ENCODE peak calls at places on chromosome 1, in six cellular contexts. Y, E, W, Q, I and G are unnamed samples.

GRCh38 chr1:1359316-1359667 is 937 bp upstream of the MXRA8 start:
- DNase-seq in I (peak), Y (no peak), Q (no peak), W (no peak), E (peak), G (no peak)

GRCh38 chr1:25706146-25707089 is 89.8 kb downstream of the MAN1C1 start:
- DNase-seq in E (no peak), Q (no peak), W (no peak), Y (no peak), I (no peak), G (no peak)

GRCh38 chr1:214446772-214447556 is 104.4 kb downstream of the PTPN14 start:
- DNase-seq in Q (peak), W (no peak), I (peak), E (peak), Y (peak), G (peak)

GRCh38 chr1:112371770-112372169 is 24.2 kb upstream of the CTTNBP2NL start:
- DNase-seq in E (no peak), I (no peak), Q (no peak), W (no peak), Y (no peak), G (no peak)

GRCh38 chr1:31920986-31921385 is 17.2 kb downstream of the PTP4A2 start:
- DNase-seq in Q (no peak), Y (no peak), E (no peak), W (no peak), I (no peak), G (no peak)

GRCh38 chr1:182602945-182603645 is 1.1 kb downstream of the RGS16 start:
- DNase-seq in E (no peak), Q (peak), I (peak), W (no peak), Y (no peak), G (no peak)

GRCh38 chr1:5324903-5325302 is 667.3 kb downstream of the NPHP4 start:
- DNase-seq in Q (no peak), Y (no peak), E (no peak), W (no peak), I (no peak), G (no peak)

GRCh38 chr1:218613105-218613504 is 268.0 kb downstream of the TGFB2 start:
- DNase-seq in Y (no peak), Q (no peak), E (no peak), W (no peak), I (no peak), G (no peak)

GRCh38 chr1:159835862-159836518 is 9.3 kb downstream of the SLAMF8 start:
- DNase-seq in Q (no peak), W (no peak), E (no peak), Y (no peak), I (no peak), G (no peak)

GRCh38 chr1:87826639-87827345 is 498.1 kb downstream of the LMO4 start:
- DNase-seq in Q (peak), E (peak), W (no peak), I (peak), Y (no peak), G (peak)

GRCh38 chr1:186063091-186063657 is 311.9 kb downstream of the TPR start:
- DNase-seq in Q (no peak), I (no peak), E (no peak), Y (no peak), W (no peak), G (no peak)

GRCh38 chr1:11272842-11273594 is at the start of gene UBIAD1:
- DNase-seq in E (peak), Q (peak), I (peak), W (peak), Y (no peak), G (peak)

GRCh38 chr1:193216920-193217319 is 30.5 kb upstream of the B3GALT2 start:
- DNase-seq in W (no peak), I (no peak), Y (no peak), Q (no peak), E (no peak), G (no peak)

GRCh38 chr1:63705058-63705457 is 68.8 kb upstream of the ROR1 start:
- DNase-seq in W (no peak), I (no peak), Q (no peak), E (no peak), Y (no peak), G (no peak)

GRCh38 chr1:115430717-115431116 is 92.7 kb upstream of the NGF start:
- DNase-seq in Y (peak), W (no peak), Q (no peak), I (peak), E (peak), G (peak)

GRCh38 chr1:226575436-226576390 is 27.1 kb downstream of the STUM start:
- DNase-seq in Y (no peak), I (no peak), W (no peak), Q (no peak), E (no peak), G (no peak)

GRCh38 chr1:210438928-210439841 is 110.5 kb downstream of the HHAT start:
- DNase-seq in E (peak), I (peak), W (no peak), Q (no peak), Y (no peak), G (peak)

GRCh38 chr1:19533626-19534025 is 48.3 kb upstream of the CAPZB start:
- DNase-seq in E (no peak), I (no peak), Y (no peak), W (no peak), Q (no peak), G (no peak)

GRCh38 chr1:19213580-19213979 is 3.5 kb upstream of the UBR4 start:
- DNase-seq in Y (no peak), E (no peak), Q (no peak), W (no peak), I (no peak), G (no peak)

GRCh38 chr1:24892188-24893153 is 37.6 kb downstream of the RUNX3 start:
- DNase-seq in E (no peak), W (no peak), Y (no peak), Q (no peak), I (no peak), G (no peak)

GRCh38 chr1:246104927-246105326 is 402.2 kb downstream of the SMYD3 start:
- DNase-seq in E (no peak), Y (no peak), I (no peak), Q (no peak), W (no peak), G (no peak)

GRCh38 chr1:110188116-110188618 is 21.9 kb upstream of the KCNC4 start:
- DNase-seq in Q (no peak), W (no peak), Y (no peak), E (peak), I (peak), G (peak)